ENCODE peak calls at places on chromosomes 3 and 15, in four cellular contexts. One of them, this sample, is unnamed.

GRCh38 chr15:71651750-71652186 is 158.6 kb upstream of the NR2E3 start:
- DNase-seq in EL: peak; percentile 41
- DNase-seq in aorta: no peak
- DNase-seq in foreskin fibroblast: peak; percentile 85
- DNase-seq in this sample: no peak

GRCh38 chr3:71498053-71498452 is 85.5 kb downstream of the FOXP1 start:
- DNase-seq in EL: no peak
- DNase-seq in aorta: no peak
- DNase-seq in foreskin fibroblast: no peak
- DNase-seq in this sample: no peak

GRCh38 chr3:112632596-112632995 is 8.3 kb downstream of the CCDC80 start:
- DNase-seq in EL: no peak
- DNase-seq in aorta: no peak
- DNase-seq in foreskin fibroblast: no peak
- DNase-seq in this sample: no peak

GRCh38 chr15:90203473-90203872 is 2.3 kb downstream of the SEMA4B start:
- DNase-seq in EL: no peak
- DNase-seq in aorta: no peak
- DNase-seq in foreskin fibroblast: no peak
- DNase-seq in this sample: peak; percentile 10

GRCh38 chr3:12993623-12994356 is 79.4 kb downstream of the IQSEC1 start:
- DNase-seq in EL: peak; percentile 36
- DNase-seq in aorta: peak; percentile 82
- DNase-seq in foreskin fibroblast: peak; percentile 37
- DNase-seq in this sample: no peak

GRCh38 chr15:97881568-97881967 is 78.9 kb upstream of the ARRDC4 start:
- DNase-seq in EL: no peak
- DNase-seq in aorta: no peak
- DNase-seq in foreskin fibroblast: no peak
- DNase-seq in this sample: no peak

GRCh38 chr3:194076486-194076885 is 59.5 kb upstream of the HES1 start:
- DNase-seq in EL: no peak
- DNase-seq in aorta: no peak
- DNase-seq in foreskin fibroblast: no peak
- DNase-seq in this sample: no peak

GRCh38 chr3:197183582-197183981 is 114.8 kb downstream of the DLG1 start:
- DNase-seq in EL: no peak
- DNase-seq in aorta: no peak
- DNase-seq in foreskin fibroblast: no peak
- DNase-seq in this sample: no peak

GRCh38 chr3:175111036-175111435 is 251.9 kb downstream of the NAALADL2 start:
- DNase-seq in EL: peak; percentile 25
- DNase-seq in aorta: no peak
- DNase-seq in foreskin fibroblast: peak; percentile 49
- DNase-seq in this sample: no peak

GRCh38 chr3:63937661-63938651 is 25.8 kb upstream of the SCAANT1 start:
- DNase-seq in EL: no peak
- DNase-seq in aorta: no peak
- DNase-seq in foreskin fibroblast: no peak
- DNase-seq in this sample: no peak

GRCh38 chr15:99264125-99264524 is 12.8 kb downstream of the LRRC28 start:
- DNase-seq in EL: no peak
- DNase-seq in aorta: no peak
- DNase-seq in foreskin fibroblast: no peak
- DNase-seq in this sample: no peak

GRCh38 chr15:62866366-62866765 is 176.2 kb upstream of the TPM1 start:
- DNase-seq in EL: no peak
- DNase-seq in aorta: no peak
- DNase-seq in foreskin fibroblast: no peak
- DNase-seq in this sample: no peak

This sample was measured in left lung.